ENCODE peak calls at places on chromosome 16, in four cellular contexts. C is fibroblast of lung, Q is mammary epithelial cell, U is heart right ventricle. P is an unnamed sample. For H3K9me3, the result is how much of the 10 kb centered on the place peaks cover.

GRCh38 chr16:12061336-12062055 is 85.0 kb downstream of the SNX29 start:
- DNase-seq in C (peak), Q (peak), U (no peak), P (no peak)

GRCh38 chr16:8999800-9000199 is 36.1 kb upstream of the USP7 start:
- DNase-seq in C (no peak), Q (no peak), U (no peak), P (no peak)

GRCh38 chr16:56301391-56301850 is 110.1 kb downstream of the GNAO1 start:
- DNase-seq in C (peak), Q (no peak), U (no peak), P (no peak)

GRCh38 chr16:79651363-79651762 is 50.8 kb upstream of the MAF start:
- DNase-seq in C (peak), Q (peak), U (peak), P (peak)

GRCh38 chr16:78689031-78689430 is 589.6 kb downstream of the WWOX start:
- DNase-seq in C (no peak), Q (no peak), U (no peak), P (no peak)

GRCh38 chr16:11405331-11406176 is 60.3 kb downstream of the RMI2 start:
- DNase-seq in C (no peak), Q (no peak), U (no peak), P (no peak)

GRCh38 chr16:8936421-8936820 is 27.3 kb downstream of the USP7 start:
- DNase-seq in C (peak), Q (peak), U (no peak), P (no peak)

GRCh38 chr16:80720759-80721470 is 83.5 kb downstream of the CDYL2 start:
- DNase-seq in C (peak), Q (peak), U (no peak), P (no peak)

GRCh38 chr16:88976359-88977027 is 514 bp downstream of the CBFA2T3 start:
- DNase-seq in C (no peak), Q (no peak), U (no peak), P (no peak)

GRCh38 chr16:16032271-16032979 is 83.0 kb downstream of the ABCC1 start:
- DNase-seq in C (peak), Q (no peak), U (no peak), P (no peak)

GRCh38 chr16:17238285-17239028 is 232.3 kb downstream of the XYLT1 start:
- DNase-seq in C (no peak), Q (no peak), U (no peak), P (no peak)

GRCh38 chr16:1793578-1794220 is at the start of gene IGFALS:
- DNase-seq in C (no peak), Q (no peak), U (no peak), P (no peak)

GRCh38 chr16:68664297-68664696 is 19.2 kb downstream of the CDH3 start:
- DNase-seq in C (peak), Q (no peak), U (no peak), P (no peak)

GRCh38 chr16:14371778-14372431 is 258.2 kb downstream of the PARN start:
- DNase-seq in C (no peak), Q (no peak), U (no peak), P (no peak)

GRCh38 chr16:89168381-89169189 is 3.0 kb upstream of the CDH15 start:
- DNase-seq in C (no peak), Q (no peak), U (no peak), P (no peak)

GRCh38 chr16:2174396-2175131 is 19.0 kb downstream of the TRAF7 start:
- DNase-seq in C (no peak), Q (no peak), U (no peak), P (no peak)

GRCh38 chr16:89567656-89568594 is 7.4 kb downstream of the RPL13 start:
- DNase-seq in C (no peak), Q (no peak), U (no peak), P (no peak)

GRCh38 chr16:73204359-73205152 is 156.6 kb upstream of the ZFHX3 start:
- DNase-seq in C (no peak), Q (no peak), U (no peak), P (no peak)

GRCh38 chr16:17744903-17745581 is 274.3 kb upstream of the XYLT1 start:
- DNase-seq in C (peak), Q (no peak), U (no peak), P (no peak)

DNA sequence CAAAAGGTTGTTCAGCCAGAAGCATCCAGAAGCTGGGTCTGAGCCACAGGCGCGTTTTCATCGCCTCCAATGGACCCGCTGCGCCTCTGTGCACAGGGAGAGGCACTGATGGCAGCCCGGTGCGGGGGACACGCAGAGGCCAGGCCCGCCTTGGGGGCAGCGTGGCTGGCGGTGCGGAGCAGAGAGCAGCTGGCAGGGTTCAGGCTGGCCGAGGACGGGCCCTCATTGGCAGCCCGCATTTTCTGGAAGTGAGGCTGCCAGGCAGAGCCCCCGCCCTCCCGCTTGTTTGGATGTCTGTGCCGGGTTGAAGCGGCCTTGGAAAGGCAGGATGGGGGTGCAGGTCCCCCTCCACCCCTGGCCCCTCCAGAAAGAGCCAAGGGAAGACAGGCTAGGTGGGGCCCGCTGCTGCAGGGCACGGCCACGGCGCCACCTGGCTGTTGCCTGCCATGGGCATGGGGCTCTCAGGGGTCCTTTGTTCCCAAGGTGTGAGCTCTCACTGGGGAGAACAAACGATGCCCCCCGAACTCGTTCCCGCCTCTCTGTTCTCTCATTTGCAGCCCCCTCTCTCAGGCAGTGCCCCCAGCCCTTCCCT is 18.8 kb downstream of the GSE1 start:
- DNase-seq in C (no peak), Q (no peak), U (no peak), P (no peak)
- TF ChIP-seq CTCF in C (no peak), Q (peak), U (peak), P (no peak)

GRCh38 chr16:3189869-3190268 is 1.9 kb downstream of the OR1F1 start:
- DNase-seq in C (no peak), Q (no peak), U (no peak), P (no peak)

GRCh38 chr16:3188925-3189825 is 1.2 kb downstream of the OR1F1 start:
- DNase-seq in C (peak), Q (peak), U (no peak), P (no peak)

GRCh38 chr16:3188675-3188924 is 596 bp downstream of the OR1F1 start:
- DNase-seq in C (no peak), Q (no peak), U (no peak), P (no peak)

GRCh38 chr16:3186946-3187690 is 886 bp upstream of the OR1F1 start:
- DNase-seq in C (no peak), Q (no peak), U (no peak), P (no peak)

GRCh38 chr16:3187798-3188674 is at the start of gene OR1F1:
- DNase-seq in C (peak), Q (peak), U (no peak), P (no peak)
- H3K4me3 ChIP-seq in C (peak), Q (peak), U (peak), P (peak)

GRCh38 chr16:84033251-84034195 is 9.1 kb downstream of the SLC38A8 start:
- DNase-seq in C (no peak), Q (no peak), U (no peak), P (no peak)

GRCh38 chr16:84029297-84030096 is 13.1 kb downstream of the SLC38A8 start:
- DNase-seq in C (no peak), Q (no peak), U (no peak), P (no peak)

GRCh38 chr16:84032458-84033178 is 10.0 kb downstream of the SLC38A8 start:
- DNase-seq in C (no peak), Q (no peak), U (peak), P (no peak)

GRCh38 chr16:84034516-84034915 is 8.1 kb downstream of the SLC38A8 start:
- DNase-seq in C (no peak), Q (no peak), U (no peak), P (no peak)

GRCh38 chr16:84031556-84031955 is 11.0 kb downstream of the SLC38A8 start:
- DNase-seq in C (no peak), Q (no peak), U (no peak), P (no peak)
- H3K9me3 ChIP-seq in C (under half), Q (under half), U (under half), P (under half)

GRCh38 chr16:27084296-27085065 is 17.8 kb downstream of the C16orf82 start:
- DNase-seq in C (no peak), Q (no peak), U (no peak), P (no peak)

GRCh38 chr16:27083861-27084261 is 17.1 kb downstream of the C16orf82 start:
- DNase-seq in C (no peak), Q (no peak), U (peak), P (no peak)

GRCh38 chr16:27085182-27085581 is 18.5 kb downstream of the C16orf82 start:
- DNase-seq in C (no peak), Q (no peak), U (no peak), P (peak)

GRCh38 chr16:27080870-27081269 is 14.1 kb downstream of the C16orf82 start:
- DNase-seq in C (no peak), Q (no peak), U (no peak), P (no peak)
- TF ChIP-seq CTCF in C (peak), Q (no peak), U (no peak), P (no peak)

DNA sequence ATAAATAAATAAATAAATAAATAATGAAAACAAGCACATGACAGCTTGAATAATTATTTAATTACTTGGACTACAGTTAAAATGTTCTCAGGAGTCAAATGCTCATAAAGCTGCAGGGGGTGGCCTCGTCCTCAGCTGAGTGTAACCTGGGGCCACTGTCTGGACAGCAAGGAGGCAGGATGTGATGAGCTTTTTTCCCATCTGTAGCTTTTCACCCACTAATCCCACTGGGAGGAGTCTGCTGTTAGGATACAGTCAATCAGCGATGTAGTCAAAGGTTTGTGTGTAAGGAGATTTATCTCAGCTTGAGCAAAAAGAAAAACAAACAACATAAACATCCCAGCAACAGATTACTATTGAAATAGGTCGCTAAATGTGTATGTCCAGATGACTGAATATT is 22.5 kb downstream of the ZCCHC14 start:
- DNase-seq in C (no peak), Q (no peak), U (no peak), P (no peak)
- H3K4me3 ChIP-seq in C (no peak), Q (no peak), U (no peak), P (no peak)

DNA sequence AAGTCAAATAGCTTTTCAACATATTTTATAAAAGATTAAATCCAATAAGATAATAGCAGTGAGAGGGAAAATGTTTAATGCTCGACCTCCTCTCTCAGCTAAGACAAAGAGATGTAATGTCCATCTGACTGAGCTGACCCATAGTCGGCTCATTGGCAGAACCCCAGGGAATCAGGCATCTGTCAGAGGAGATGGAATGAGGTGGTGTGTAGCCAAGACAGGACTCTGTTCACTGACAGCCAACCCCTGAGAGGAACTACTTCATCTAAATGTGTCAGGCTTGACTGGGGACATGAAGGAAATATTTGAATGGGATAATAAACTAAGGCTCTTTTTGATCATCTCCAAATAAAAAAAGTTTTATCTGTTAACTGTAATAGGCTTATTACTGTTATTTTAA is 188.0 kb downstream of the CDH11 start:
- DNase-seq in C (peak), Q (no peak), U (no peak), P (no peak)
- H3K9me3 ChIP-seq in C (under half), Q (under half), U (under half), P (under half)

GRCh38 chr16:743794-744500 is 3.1 kb upstream of the CIAO3 start:
- DNase-seq in C (no peak), Q (no peak), U (no peak), P (no peak)

GRCh38 chr16:746637-747036 is 5.8 kb upstream of the CIAO3 start:
- DNase-seq in C (no peak), Q (no peak), U (no peak), P (no peak)

GRCh38 chr16:749010-749409 is 8.2 kb upstream of the CIAO3 start:
- DNase-seq in C (peak), Q (peak), U (no peak), P (no peak)

GRCh38 chr16:747978-748746 is 7.4 kb upstream of the CIAO3 start:
- DNase-seq in C (no peak), Q (no peak), U (no peak), P (no peak)

DNA sequence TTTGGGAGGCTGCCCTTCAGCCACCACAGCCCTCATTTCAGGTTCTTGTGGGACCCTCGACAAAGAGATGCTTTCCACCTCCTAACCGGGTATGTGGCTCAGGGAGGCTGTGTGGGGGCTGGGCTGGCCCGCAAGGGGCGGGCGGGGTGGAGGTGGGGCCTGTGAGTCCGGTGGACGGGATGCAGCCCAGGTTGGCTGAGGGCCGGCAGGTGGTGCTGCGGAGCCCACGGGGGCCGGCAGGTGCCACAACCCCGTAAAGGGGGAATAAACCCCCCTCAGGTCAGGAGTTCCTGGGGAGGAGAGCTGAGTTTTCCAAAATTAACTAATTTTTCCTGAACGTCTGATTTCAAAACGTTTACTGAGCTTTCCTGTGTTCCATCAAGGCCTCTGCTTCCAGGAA is 4.9 kb upstream of the CIAO3 start:
- DNase-seq in C (no peak), Q (no peak), U (no peak), P (no peak)
- TF ChIP-seq CTCF in C (peak), Q (peak), U (no peak), P (no peak)